ENCODE peak calls at places on chromosomes 11 and 22, in seven cellular contexts. One of them, this sample, is unnamed. For H3K4me1, the result is how much of the 10 kb centered on the place peaks cover.

GRCh38 chr22:33635766-33636165 is 284.5 kb downstream of the LARGE1 start:
- DNase-seq in tibial artery: no peak
- DNase-seq in psoas muscle: no peak
- DNase-seq in IMR-90: no peak
- DNase-seq in lung: no peak
- DNase-seq in mucosa of descending colon: no peak
- DNase-seq in upper lobe of right lung: no peak
- DNase-seq in this sample: no peak

GRCh38 chr11:9825315-9825714 is 161.4 kb downstream of the SWAP70 start:
- DNase-seq in tibial artery: no peak
- DNase-seq in psoas muscle: no peak
- DNase-seq in IMR-90: peak
- DNase-seq in lung: no peak
- DNase-seq in mucosa of descending colon: no peak
- DNase-seq in upper lobe of right lung: no peak
- DNase-seq in this sample: no peak

GRCh38 chr11:10050561-10050960 is 243.5 kb downstream of the SBF2 start:
- DNase-seq in tibial artery: no peak
- DNase-seq in psoas muscle: no peak
- DNase-seq in IMR-90: peak
- DNase-seq in lung: no peak
- DNase-seq in mucosa of descending colon: no peak
- DNase-seq in upper lobe of right lung: no peak
- DNase-seq in this sample: no peak

GRCh38 chr11:63536669-63537292 is at the start of gene PLAAT4:
- DNase-seq in tibial artery: peak
- DNase-seq in psoas muscle: no peak
- DNase-seq in IMR-90: peak
- DNase-seq in lung: peak
- DNase-seq in mucosa of descending colon: peak
- DNase-seq in upper lobe of right lung: no peak
- DNase-seq in this sample: peak

GRCh38 chr11:116579857-116580727 is 192.7 kb downstream of the BUD13 start:
- DNase-seq in tibial artery: no peak
- DNase-seq in psoas muscle: no peak
- DNase-seq in IMR-90: no peak
- DNase-seq in lung: no peak
- DNase-seq in mucosa of descending colon: no peak
- DNase-seq in upper lobe of right lung: no peak
- DNase-seq in this sample: no peak

GRCh38 chr11:72764503-72764902 is 12.3 kb upstream of the ARAP1 start:
- DNase-seq in tibial artery: no peak
- DNase-seq in psoas muscle: no peak
- DNase-seq in IMR-90: no peak
- DNase-seq in lung: peak
- DNase-seq in mucosa of descending colon: peak
- DNase-seq in upper lobe of right lung: peak
- DNase-seq in this sample: peak

GRCh38 chr22:50613291-50613981 is 12.8 kb downstream of the MAPK8IP2 start:
- DNase-seq in tibial artery: peak
- DNase-seq in psoas muscle: peak
- DNase-seq in IMR-90: no peak
- DNase-seq in lung: peak
- DNase-seq in mucosa of descending colon: peak
- DNase-seq in upper lobe of right lung: peak
- DNase-seq in this sample: peak

GRCh38 chr11:4865855-4866254 is 15.8 kb upstream of the OR51T1 start:
- DNase-seq in tibial artery: no peak
- DNase-seq in psoas muscle: no peak
- DNase-seq in IMR-90: no peak
- DNase-seq in lung: no peak
- DNase-seq in mucosa of descending colon: no peak
- DNase-seq in upper lobe of right lung: no peak
- DNase-seq in this sample: no peak

GRCh38 chr11:62402994-62403393 is 15.8 kb upstream of the SCGB1A1 start:
- DNase-seq in tibial artery: no peak
- DNase-seq in psoas muscle: no peak
- DNase-seq in IMR-90: no peak
- DNase-seq in lung: no peak
- DNase-seq in mucosa of descending colon: no peak
- DNase-seq in upper lobe of right lung: no peak
- DNase-seq in this sample: no peak

GRCh38 chr11:65390099-65390941 is 3.9 kb downstream of the FRMD8 start:
- DNase-seq in tibial artery: no peak
- DNase-seq in psoas muscle: no peak
- DNase-seq in IMR-90: no peak
- DNase-seq in lung: no peak
- DNase-seq in mucosa of descending colon: no peak
- DNase-seq in upper lobe of right lung: peak
- DNase-seq in this sample: no peak

DNA sequence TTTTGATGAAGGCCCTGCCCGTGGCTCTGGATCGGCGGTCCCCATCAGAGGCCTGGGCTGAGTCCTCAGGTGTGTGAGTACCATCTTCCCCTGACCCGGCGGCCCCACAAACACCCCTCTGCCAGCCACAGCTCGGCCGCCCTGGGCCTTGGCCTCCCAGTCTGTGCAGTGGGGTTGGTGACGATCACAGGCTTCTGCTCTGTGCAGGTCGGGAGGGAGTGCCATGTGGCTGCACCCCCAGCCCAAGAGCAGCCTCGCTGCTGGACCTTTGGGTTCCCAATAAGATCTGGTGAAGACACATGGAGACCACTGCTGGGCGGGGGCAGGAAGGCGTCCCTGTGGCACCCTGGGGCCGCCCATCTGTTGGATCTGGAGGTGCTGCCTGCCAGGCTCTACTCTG is 47.1 kb upstream of the PPARA start:
- DNase-seq in tibial artery: no peak
- DNase-seq in psoas muscle: no peak
- DNase-seq in IMR-90: no peak
- DNase-seq in lung: no peak
- DNase-seq in mucosa of descending colon: no peak
- DNase-seq in upper lobe of right lung: no peak
- DNase-seq in this sample: no peak
- H3K4me1 ChIP-seq in tibial artery: half or more
- H3K4me1 ChIP-seq in psoas muscle: half or more
- H3K4me1 ChIP-seq in IMR-90: under half
- H3K4me1 ChIP-seq in lung: under half
- H3K4me1 ChIP-seq in mucosa of descending colon: under half
- H3K4me1 ChIP-seq in upper lobe of right lung: half or more
- H3K4me1 ChIP-seq in this sample: under half

GRCh38 chr22:38882972-38883622 is 11.1 kb upstream of the CBX6 start:
- DNase-seq in tibial artery: no peak
- DNase-seq in psoas muscle: no peak
- DNase-seq in IMR-90: no peak
- DNase-seq in lung: no peak
- DNase-seq in mucosa of descending colon: no peak
- DNase-seq in upper lobe of right lung: peak
- DNase-seq in this sample: no peak

GRCh38 chr22:38881464-38881871 is 9.5 kb upstream of the CBX6 start:
- DNase-seq in tibial artery: peak
- DNase-seq in psoas muscle: peak
- DNase-seq in IMR-90: peak
- DNase-seq in lung: peak
- DNase-seq in mucosa of descending colon: no peak
- DNase-seq in upper lobe of right lung: no peak
- DNase-seq in this sample: peak

GRCh38 chr22:38882480-38882879 is 10.5 kb upstream of the CBX6 start:
- DNase-seq in tibial artery: peak
- DNase-seq in psoas muscle: peak
- DNase-seq in IMR-90: peak
- DNase-seq in lung: no peak
- DNase-seq in mucosa of descending colon: no peak
- DNase-seq in upper lobe of right lung: no peak
- DNase-seq in this sample: no peak

GRCh38 chr22:38879961-38880360 is 7.9 kb upstream of the CBX6 start:
- DNase-seq in tibial artery: no peak
- DNase-seq in psoas muscle: no peak
- DNase-seq in IMR-90: no peak
- DNase-seq in lung: no peak
- DNase-seq in mucosa of descending colon: no peak
- DNase-seq in upper lobe of right lung: no peak
- DNase-seq in this sample: no peak

DNA sequence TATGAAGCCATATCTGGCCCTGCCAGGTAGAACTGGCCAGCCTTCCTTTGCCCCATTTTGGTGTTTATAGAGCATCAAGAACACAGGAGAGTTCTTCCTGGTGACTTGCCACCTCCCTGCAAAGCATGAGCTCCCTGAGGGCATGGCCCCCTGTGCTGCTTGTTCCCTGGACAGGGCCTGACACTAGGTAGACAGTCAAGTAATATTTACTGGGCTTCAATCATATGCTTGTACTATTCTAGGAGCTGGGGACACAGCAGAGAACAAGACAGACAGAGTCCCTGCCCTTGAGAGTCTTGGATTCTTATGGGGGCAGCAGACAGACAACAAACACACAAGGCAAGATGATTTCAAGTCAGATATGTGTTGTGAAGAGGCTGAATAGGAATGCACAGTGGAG is 10.0 kb upstream of the CBX6 start:
- DNase-seq in tibial artery: no peak
- DNase-seq in psoas muscle: no peak
- DNase-seq in IMR-90: no peak
- DNase-seq in lung: no peak
- DNase-seq in mucosa of descending colon: no peak
- DNase-seq in upper lobe of right lung: no peak
- DNase-seq in this sample: no peak
- TF ChIP-seq CTCF in tibial artery: no peak
- TF ChIP-seq CTCF in psoas muscle: no peak
- TF ChIP-seq CTCF in IMR-90: no peak
- TF ChIP-seq CTCF in lung: no peak
- TF ChIP-seq CTCF in mucosa of descending colon: no peak
- TF ChIP-seq CTCF in upper lobe of right lung: no peak
- TF ChIP-seq CTCF in this sample: no peak

DNA sequence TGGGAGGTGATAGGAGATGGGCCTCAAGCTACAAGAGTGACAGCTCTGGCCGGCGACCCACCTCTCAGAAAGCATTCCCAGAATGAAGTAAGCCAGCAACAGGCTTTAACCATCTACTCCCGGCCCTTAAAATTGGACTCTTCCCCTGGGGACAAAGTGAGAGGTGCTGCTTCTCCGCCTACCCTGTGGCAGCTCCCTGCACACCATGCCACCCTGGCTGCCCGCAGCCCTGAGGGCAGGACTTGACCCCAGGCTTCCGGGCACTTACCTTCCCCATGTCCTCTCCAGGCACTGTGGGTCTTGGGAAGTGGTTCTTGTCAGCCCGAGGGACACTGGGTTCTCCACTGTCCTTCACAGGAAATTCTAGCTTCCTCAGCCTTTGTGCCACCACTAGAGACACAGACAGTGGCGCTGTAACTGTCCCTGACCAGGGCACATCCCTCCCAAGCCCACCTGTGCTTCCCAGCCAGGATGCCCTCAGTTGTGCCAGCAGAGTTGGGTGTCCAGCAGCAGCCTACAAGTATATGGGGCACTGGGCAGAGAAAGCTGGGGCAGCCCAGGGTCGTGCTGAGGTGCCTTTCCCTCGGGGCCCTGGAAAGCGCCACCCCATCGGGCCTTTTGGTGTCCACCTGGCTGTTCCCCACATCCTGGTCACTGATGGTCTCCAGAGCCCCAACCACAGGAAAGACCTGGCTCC is 28.9 kb downstream of the PPP2R1B start:
- DNase-seq in tibial artery: no peak
- DNase-seq in psoas muscle: no peak
- DNase-seq in IMR-90: no peak
- DNase-seq in lung: no peak
- DNase-seq in mucosa of descending colon: no peak
- DNase-seq in upper lobe of right lung: no peak
- DNase-seq in this sample: no peak
- H3K4me1 ChIP-seq in tibial artery: half or more
- H3K4me1 ChIP-seq in psoas muscle: half or more
- H3K4me1 ChIP-seq in IMR-90: half or more
- H3K4me1 ChIP-seq in lung: under half
- H3K4me1 ChIP-seq in mucosa of descending colon: under half
- H3K4me1 ChIP-seq in upper lobe of right lung: half or more
- H3K4me1 ChIP-seq in this sample: under half

GRCh38 chr11:36719708-36720107 is 121.7 kb upstream of the RAG2 start:
- DNase-seq in tibial artery: no peak
- DNase-seq in psoas muscle: no peak
- DNase-seq in IMR-90: no peak
- DNase-seq in lung: no peak
- DNase-seq in mucosa of descending colon: no peak
- DNase-seq in upper lobe of right lung: no peak
- DNase-seq in this sample: no peak

GRCh38 chr11:36718481-36718880 is 120.4 kb upstream of the RAG2 start:
- DNase-seq in tibial artery: no peak
- DNase-seq in psoas muscle: no peak
- DNase-seq in IMR-90: no peak
- DNase-seq in lung: no peak
- DNase-seq in mucosa of descending colon: no peak
- DNase-seq in upper lobe of right lung: no peak
- DNase-seq in this sample: no peak

GRCh38 chr11:36711104-36711825 is 113.2 kb upstream of the RAG2 start:
- DNase-seq in tibial artery: no peak
- DNase-seq in psoas muscle: no peak
- DNase-seq in IMR-90: no peak
- DNase-seq in lung: no peak
- DNase-seq in mucosa of descending colon: no peak
- DNase-seq in upper lobe of right lung: no peak
- DNase-seq in this sample: no peak

GRCh38 chr11:36713715-36714114 is 115.7 kb upstream of the RAG2 start:
- DNase-seq in tibial artery: no peak
- DNase-seq in psoas muscle: no peak
- DNase-seq in IMR-90: no peak
- DNase-seq in lung: no peak
- DNase-seq in mucosa of descending colon: no peak
- DNase-seq in upper lobe of right lung: no peak
- DNase-seq in this sample: peak
- TF ChIP-seq CTCF in tibial artery: no peak
- TF ChIP-seq CTCF in psoas muscle: no peak
- TF ChIP-seq CTCF in IMR-90: no peak
- TF ChIP-seq CTCF in lung: no peak
- TF ChIP-seq CTCF in mucosa of descending colon: no peak
- TF ChIP-seq CTCF in upper lobe of right lung: no peak
- TF ChIP-seq CTCF in this sample: no peak

DNA sequence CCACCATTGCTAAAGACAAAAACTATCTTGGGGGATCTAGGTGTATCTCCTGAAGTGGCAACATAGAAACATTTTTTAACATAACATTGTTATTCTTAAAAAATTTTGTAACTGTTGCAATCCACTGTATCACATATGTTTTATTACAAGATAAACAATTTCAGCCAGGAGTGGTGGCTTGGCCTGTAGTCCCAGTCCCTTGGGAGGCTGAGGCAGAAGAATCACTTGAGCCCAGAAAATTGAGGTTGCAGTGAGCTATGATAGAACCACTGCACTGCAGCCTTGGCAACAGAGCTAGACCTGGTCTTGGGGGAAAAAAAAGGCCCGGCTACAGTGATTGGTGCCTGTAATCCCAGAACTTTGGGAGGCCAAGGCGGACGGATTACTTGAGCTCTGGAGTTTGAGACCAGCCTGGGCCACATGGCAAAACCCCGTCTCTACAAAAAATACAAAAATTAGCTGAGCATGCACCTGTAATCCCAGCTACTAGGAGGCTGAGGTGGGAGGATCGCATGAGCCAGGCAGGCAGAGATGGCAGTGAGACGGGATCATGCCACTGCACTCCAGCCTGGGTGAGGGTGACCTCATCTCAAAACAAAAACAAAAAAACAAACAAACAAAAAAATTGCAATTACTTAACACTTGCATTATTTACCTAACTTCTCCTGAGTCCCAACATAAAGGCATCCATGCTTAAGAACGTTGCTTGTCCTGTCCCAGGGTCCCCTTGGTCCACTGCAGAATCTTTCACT is 1.5 kb upstream of the DEPDC5 start:
- DNase-seq in tibial artery: no peak
- DNase-seq in psoas muscle: no peak
- DNase-seq in IMR-90: no peak
- DNase-seq in lung: no peak
- DNase-seq in mucosa of descending colon: no peak
- DNase-seq in upper lobe of right lung: no peak
- DNase-seq in this sample: no peak
- H3K4me1 ChIP-seq in tibial artery: under half
- H3K4me1 ChIP-seq in psoas muscle: under half
- H3K4me1 ChIP-seq in IMR-90: under half
- H3K4me1 ChIP-seq in lung: under half
- H3K4me1 ChIP-seq in mucosa of descending colon: under half
- H3K4me1 ChIP-seq in upper lobe of right lung: under half
- H3K4me1 ChIP-seq in this sample: under half